ENCODE peak calls at places on chromosomes 6 and 20, in five cellular contexts. O, B, Z, E and P are unnamed samples.

GRCh38 chr20:60266184-60266823 is 308.1 kb downstream of the CDH26 start:
- DNase-seq in O (no peak), B (no peak), Z (no peak), E (no peak), P (no peak)

GRCh38 chr20:47785321-47785899 is at the start of gene SULF2:
- DNase-seq in O (no peak), B (no peak), Z (no peak), E (no peak), P (no peak)

GRCh38 chr6:106974337-106974998 is at the start of gene CD24:
- DNase-seq in O (no peak), B (no peak), Z (no peak), E (no peak), P (no peak)

GRCh38 chr6:69861986-69862385 is 4.4 kb upstream of the COL19A1 start:
- DNase-seq in O (no peak), B (no peak), Z (no peak), E (no peak), P (peak; percentile 70)

GRCh38 chr20:4026093-4026601 is 10.8 kb upstream of the RNF24 start:
- DNase-seq in O (no peak), B (peak; percentile 81), Z (no peak), E (peak; percentile 87), P (peak; percentile 69)

GRCh38 chr20:33843854-33844253 is 32.7 kb downstream of the CHMP4B start:
- DNase-seq in O (no peak), B (peak; percentile 9), Z (no peak), E (no peak), P (no peak)

GRCh38 chr6:160730911-160731310 is 28.9 kb downstream of the PLG start:
- DNase-seq in O (no peak), B (peak; percentile 1), Z (no peak), E (no peak), P (peak; percentile 10)

GRCh38 chr6:41621367-41621766 is 16.9 kb upstream of the MDFI start:
- DNase-seq in O (no peak), B (no peak), Z (no peak), E (no peak), P (no peak)

GRCh38 chr6:85368631-85369030 is 81.3 kb upstream of the NT5E start:
- DNase-seq in O (no peak), B (no peak), Z (no peak), E (no peak), P (no peak)

GRCh38 chr20:53365676-53366075 is 228.0 kb downstream of the ZNF217 start:
- DNase-seq in O (no peak), B (no peak), Z (no peak), E (no peak), P (no peak)

GRCh38 chr6:105926318-105926717 is 159.8 kb upstream of the PRDM1 start:
- DNase-seq in O (no peak), B (no peak), Z (no peak), E (no peak), P (no peak)

GRCh38 chr6:106084973-106085686 is 1.0 kb upstream of the PRDM1 start:
- DNase-seq in O (no peak), B (peak; percentile 73), Z (no peak), E (peak; percentile 77), P (peak; percentile 48)